ENCODE peak calls at places on chromosomes 5 and 9, in nine cellular contexts. O, U, D, P, F, C, Y, I and X are unnamed samples.

GRCh38 chr5:102778478-102778877 is 23.4 kb downstream of the PAM start:
- DNase-seq in O (no peak), U (peak), D (peak), P (no peak), F (no peak), C (no peak), Y (no peak), I (no peak), X (peak)

GRCh38 chr5:83530186-83530585 is 58.6 kb downstream of the VCAN start:
- DNase-seq in O (no peak), U (no peak), D (no peak), P (no peak), F (no peak), C (no peak), Y (no peak), I (no peak), X (no peak)

GRCh38 chr5:141960449-141961323 is 2.7 kb upstream of the PCDH12 start:
- DNase-seq in O (peak), U (no peak), D (peak), P (peak), F (peak), C (peak), Y (peak), I (peak), X (peak)

GRCh38 chr5:170254056-170254455 is 21.3 kb downstream of the C5orf58 start:
- DNase-seq in O (no peak), U (no peak), D (no peak), P (no peak), F (no peak), C (no peak), Y (no peak), I (no peak), X (peak)

GRCh38 chr9:26271495-26272122 is 593.4 kb upstream of the TUSC1 start:
- DNase-seq in O (no peak), U (no peak), D (no peak), P (no peak), F (no peak), C (no peak), Y (no peak), I (no peak), X (no peak)

GRCh38 chr5:177117441-177118045 is 16.0 kb upstream of the NSD1 start:
- DNase-seq in O (no peak), U (no peak), D (no peak), P (no peak), F (no peak), C (no peak), Y (no peak), I (no peak), X (no peak)

GRCh38 chr9:80899208-80899607 is 790.1 kb downstream of the TLE1 start:
- DNase-seq in O (no peak), U (no peak), D (peak), P (no peak), F (no peak), C (no peak), Y (no peak), I (no peak), X (peak)

GRCh38 chr5:174545926-174546325 is 178.5 kb upstream of the MSX2 start:
- DNase-seq in O (no peak), U (no peak), D (no peak), P (no peak), F (no peak), C (no peak), Y (no peak), I (no peak), X (no peak)

GRCh38 chr9:133090752-133091325 is 29.1 kb downstream of the CEL start:
- DNase-seq in O (no peak), U (no peak), D (no peak), P (no peak), F (no peak), C (no peak), Y (no peak), I (no peak), X (no peak)

GRCh38 chr5:77426670-77427069 is 65.4 kb downstream of the WDR41 start:
- DNase-seq in O (no peak), U (peak), D (no peak), P (no peak), F (no peak), C (no peak), Y (no peak), I (no peak), X (no peak)

GRCh38 chr9:78325343-78325742 is 28.4 kb downstream of the PSAT1 start:
- DNase-seq in O (no peak), U (no peak), D (peak), P (no peak), F (no peak), C (peak), Y (peak), I (peak), X (no peak)

GRCh38 chr9:96136992-96137665 is 164.8 kb downstream of the HSD17B3 start:
- DNase-seq in O (no peak), U (no peak), D (no peak), P (no peak), F (no peak), C (peak), Y (peak), I (no peak), X (peak)

GRCh38 chr5:93359296-93359957 is 221.6 kb downstream of the NR2F1-AS1 start:
- DNase-seq in O (no peak), U (peak), D (peak), P (no peak), F (no peak), C (no peak), Y (no peak), I (peak), X (peak)

GRCh38 chr5:146233441-146233840 is 30.0 kb downstream of the RBM27 start:
- DNase-seq in O (no peak), U (no peak), D (no peak), P (peak), F (no peak), C (no peak), Y (no peak), I (no peak), X (no peak)

GRCh38 chr5:87254035-87254434 is 13.6 kb upstream of the RASA1 start:
- DNase-seq in O (no peak), U (no peak), D (no peak), P (no peak), F (no peak), C (no peak), Y (no peak), I (no peak), X (no peak)

GRCh38 chr5:95164869-95165268 is 120.0 kb downstream of the MCTP1 start:
- DNase-seq in O (no peak), U (no peak), D (no peak), P (no peak), F (no peak), C (no peak), Y (no peak), I (no peak), X (no peak)

GRCh38 chr9:136614372-136614922 is 48.3 kb upstream of the EGFL7 start:
- DNase-seq in O (no peak), U (peak), D (no peak), P (peak), F (no peak), C (no peak), Y (no peak), I (no peak), X (no peak)

GRCh38 chr5:139648205-139649081 is at the start of gene CXXC5:
- DNase-seq in O (peak), U (no peak), D (peak), P (peak), F (peak), C (peak), Y (peak), I (peak), X (peak)

GRCh38 chr5:66151030-66151429 is 6.9 kb downstream of the SREK1 start:
- DNase-seq in O (no peak), U (no peak), D (no peak), P (no peak), F (no peak), C (no peak), Y (no peak), I (no peak), X (no peak)

GRCh38 chr9:79362100-79363081 is 209.4 kb upstream of the TLE4 start:
- DNase-seq in O (no peak), U (no peak), D (no peak), P (no peak), F (no peak), C (no peak), Y (peak), I (no peak), X (peak)

GRCh38 chr9:137511758-137512463 is 38.3 kb downstream of the PNPLA7 start:
- DNase-seq in O (no peak), U (no peak), D (no peak), P (no peak), F (no peak), C (no peak), Y (no peak), I (no peak), X (no peak)

GRCh38 chr9:84940294-84940693 is 270.8 kb downstream of the NTRK2 start:
- DNase-seq in O (no peak), U (no peak), D (no peak), P (no peak), F (no peak), C (no peak), Y (no peak), I (no peak), X (peak)

GRCh38 chr9:134991808-134992754 is 74.4 kb upstream of the FCN1 start:
- DNase-seq in O (no peak), U (no peak), D (no peak), P (no peak), F (no peak), C (no peak), Y (no peak), I (no peak), X (no peak)

GRCh38 chr5:52950686-52951085 is 38.5 kb upstream of the ITGA2 start:
- DNase-seq in O (no peak), U (no peak), D (no peak), P (no peak), F (no peak), C (no peak), Y (no peak), I (no peak), X (no peak)

GRCh38 chr5:73359395-73359794 is 89.2 kb downstream of the FOXD1 start:
- DNase-seq in O (no peak), U (no peak), D (no peak), P (no peak), F (no peak), C (no peak), Y (no peak), I (no peak), X (no peak)

GRCh38 chr5:113757508-113757907 is 244.0 kb downstream of the YTHDC2 start:
- DNase-seq in O (no peak), U (no peak), D (no peak), P (no peak), F (peak), C (no peak), Y (no peak), I (no peak), X (no peak)

GRCh38 chr5:136699661-136700060 is 334.3 kb upstream of the TRPC7 start:
- DNase-seq in O (no peak), U (no peak), D (no peak), P (peak), F (peak), C (no peak), Y (no peak), I (no peak), X (no peak)

GRCh38 chr9:104412238-104412637 is 91.8 kb upstream of the OR13F1 start:
- DNase-seq in O (no peak), U (no peak), D (no peak), P (no peak), F (no peak), C (no peak), Y (no peak), I (no peak), X (peak)

GRCh38 chr9:17906204-17906840 is 327.5 kb downstream of the SH3GL2 start:
- DNase-seq in O (peak), U (no peak), D (no peak), P (peak), F (no peak), C (no peak), Y (peak), I (no peak), X (no peak)

GRCh38 chr5:177591690-177592009 is 353 bp upstream of the TMED9 start:
- DNase-seq in O (no peak), U (no peak), D (no peak), P (no peak), F (no peak), C (no peak), Y (no peak), I (no peak), X (no peak)

GRCh38 chr5:54390015-54390414 is 65.5 kb upstream of the HSPB3 start:
- DNase-seq in O (no peak), U (peak), D (peak), P (no peak), F (no peak), C (no peak), Y (no peak), I (peak), X (peak)

GRCh38 chr9:129584136-129584535 is 36.8 kb downstream of the C9orf50 start:
- DNase-seq in O (peak), U (no peak), D (peak), P (no peak), F (peak), C (peak), Y (peak), I (peak), X (peak)

GRCh38 chr5:59317023-59317771 is 576.3 kb downstream of the PDE4D start:
- DNase-seq in O (no peak), U (no peak), D (peak), P (no peak), F (no peak), C (no peak), Y (peak), I (peak), X (peak)

GRCh38 chr5:2254404-2254803 is 371.7 kb upstream of the IRX4 start:
- DNase-seq in O (no peak), U (no peak), D (no peak), P (no peak), F (no peak), C (no peak), Y (no peak), I (no peak), X (no peak)

GRCh38 chr5:176296-176823 is 14.9 kb upstream of the LRRC14B start:
- DNase-seq in O (no peak), U (no peak), D (no peak), P (no peak), F (no peak), C (no peak), Y (peak), I (no peak), X (no peak)

GRCh38 chr5:176948458-176948857 is 49.3 kb upstream of the HK3 start:
- DNase-seq in O (no peak), U (no peak), D (no peak), P (no peak), F (no peak), C (no peak), Y (no peak), I (no peak), X (no peak)